ENCODE peak calls at places on chromosomes 6 and 20, in ten cellular contexts. One of them, this sample, is unnamed.

GRCh38 chr6:9862603-9863167 is 552.2 kb downstream of the TFAP2A start:
- DNase-seq in cardiac fibroblast: no peak
- DNase-seq in RWPE1: no peak
- DNase-seq in Right ventricle myocardium inferior: peak; percentile 52
- DNase-seq in tibial nerve: no peak
- DNase-seq in breast epithelium: no peak
- DNase-seq in mucosa of gallbladder: no peak
- DNase-seq in CD8-positive, alpha-beta T cell: no peak
- DNase-seq in Daoy: no peak
- DNase-seq in activated CD4-positive, alpha-beta T cell treated with anti-CD3 and anti-CD28 coated beads, Interleukin-2, amount 50 U/mL, for 48 hours: no peak
- DNase-seq in this sample: no peak

GRCh38 chr6:54481096-54481495 is 172.9 kb downstream of the TINAG start:
- DNase-seq in tibial nerve: no peak
- DNase-seq in cardiac fibroblast: no peak
- DNase-seq in breast epithelium: no peak
- DNase-seq in mucosa of gallbladder: no peak
- DNase-seq in Daoy: no peak
- DNase-seq in RWPE1: no peak
- DNase-seq in CD8-positive, alpha-beta T cell: no peak
- DNase-seq in activated CD4-positive, alpha-beta T cell treated with anti-CD3 and anti-CD28 coated beads, Interleukin-2, amount 50 U/mL, for 48 hours: no peak
- DNase-seq in Right ventricle myocardium inferior: peak; percentile 50
- DNase-seq in this sample: no peak

GRCh38 chr6:112117554-112117953 is 30.2 kb downstream of the FAM229B start:
- DNase-seq in mucosa of gallbladder: no peak
- DNase-seq in CD8-positive, alpha-beta T cell: no peak
- DNase-seq in breast epithelium: no peak
- DNase-seq in Right ventricle myocardium inferior: no peak
- DNase-seq in cardiac fibroblast: peak; percentile 22
- DNase-seq in RWPE1: peak; percentile 70
- DNase-seq in tibial nerve: no peak
- DNase-seq in Daoy: peak; percentile 21
- DNase-seq in activated CD4-positive, alpha-beta T cell treated with anti-CD3 and anti-CD28 coated beads, Interleukin-2, amount 50 U/mL, for 48 hours: peak; percentile 11
- DNase-seq in this sample: peak; percentile 12

GRCh38 chr6:35911871-35912653 is 8.8 kb downstream of the SRPK1 start:
- DNase-seq in Right ventricle myocardium inferior: no peak
- DNase-seq in mucosa of gallbladder: no peak
- DNase-seq in CD8-positive, alpha-beta T cell: no peak
- DNase-seq in activated CD4-positive, alpha-beta T cell treated with anti-CD3 and anti-CD28 coated beads, Interleukin-2, amount 50 U/mL, for 48 hours: no peak
- DNase-seq in breast epithelium: no peak
- DNase-seq in cardiac fibroblast: peak; percentile 35
- DNase-seq in tibial nerve: no peak
- DNase-seq in RWPE1: no peak
- DNase-seq in Daoy: no peak
- DNase-seq in this sample: peak; percentile 71

GRCh38 chr20:34979366-34980153 is 23.9 kb downstream of the MYH7B start:
- DNase-seq in mucosa of gallbladder: no peak
- DNase-seq in cardiac fibroblast: no peak
- DNase-seq in Right ventricle myocardium inferior: no peak
- DNase-seq in tibial nerve: no peak
- DNase-seq in breast epithelium: peak; percentile 48
- DNase-seq in Daoy: no peak
- DNase-seq in activated CD4-positive, alpha-beta T cell treated with anti-CD3 and anti-CD28 coated beads, Interleukin-2, amount 50 U/mL, for 48 hours: peak; percentile 24
- DNase-seq in RWPE1: peak; percentile 44
- DNase-seq in CD8-positive, alpha-beta T cell: no peak
- DNase-seq in this sample: no peak

GRCh38 chr6:25934735-25935313 is 4.3 kb upstream of the SLC17A2 start:
- DNase-seq in mucosa of gallbladder: no peak
- DNase-seq in cardiac fibroblast: no peak
- DNase-seq in RWPE1: no peak
- DNase-seq in CD8-positive, alpha-beta T cell: no peak
- DNase-seq in tibial nerve: no peak
- DNase-seq in activated CD4-positive, alpha-beta T cell treated with anti-CD3 and anti-CD28 coated beads, Interleukin-2, amount 50 U/mL, for 48 hours: no peak
- DNase-seq in Right ventricle myocardium inferior: no peak
- DNase-seq in Daoy: no peak
- DNase-seq in breast epithelium: no peak
- DNase-seq in this sample: no peak

GRCh38 chr6:133632206-133632605 is 256.7 kb upstream of the TCF21 start:
- DNase-seq in cardiac fibroblast: peak; percentile 81
- DNase-seq in breast epithelium: no peak
- DNase-seq in Right ventricle myocardium inferior: no peak
- DNase-seq in RWPE1: no peak
- DNase-seq in activated CD4-positive, alpha-beta T cell treated with anti-CD3 and anti-CD28 coated beads, Interleukin-2, amount 50 U/mL, for 48 hours: no peak
- DNase-seq in mucosa of gallbladder: no peak
- DNase-seq in tibial nerve: no peak
- DNase-seq in CD8-positive, alpha-beta T cell: no peak
- DNase-seq in Daoy: peak; percentile 72
- DNase-seq in this sample: peak; percentile 68

GRCh38 chr20:58071991-58072390 is 156.5 kb downstream of the ANKRD60 start:
- DNase-seq in CD8-positive, alpha-beta T cell: no peak
- DNase-seq in tibial nerve: no peak
- DNase-seq in cardiac fibroblast: no peak
- DNase-seq in activated CD4-positive, alpha-beta T cell treated with anti-CD3 and anti-CD28 coated beads, Interleukin-2, amount 50 U/mL, for 48 hours: no peak
- DNase-seq in Daoy: no peak
- DNase-seq in breast epithelium: no peak
- DNase-seq in RWPE1: no peak
- DNase-seq in Right ventricle myocardium inferior: no peak
- DNase-seq in mucosa of gallbladder: no peak
- DNase-seq in this sample: no peak

GRCh38 chr20:8974009-8974708 is 94.7 kb upstream of the PLCB4 start:
- DNase-seq in breast epithelium: no peak
- DNase-seq in activated CD4-positive, alpha-beta T cell treated with anti-CD3 and anti-CD28 coated beads, Interleukin-2, amount 50 U/mL, for 48 hours: no peak
- DNase-seq in RWPE1: no peak
- DNase-seq in CD8-positive, alpha-beta T cell: no peak
- DNase-seq in mucosa of gallbladder: no peak
- DNase-seq in Daoy: no peak
- DNase-seq in tibial nerve: no peak
- DNase-seq in cardiac fibroblast: no peak
- DNase-seq in Right ventricle myocardium inferior: no peak
- DNase-seq in this sample: no peak

GRCh38 chr6:20572940-20573339 is 38.7 kb downstream of the CDKAL1 start:
- DNase-seq in Daoy: no peak
- DNase-seq in CD8-positive, alpha-beta T cell: no peak
- DNase-seq in cardiac fibroblast: peak; percentile 81
- DNase-seq in tibial nerve: peak; percentile 41
- DNase-seq in activated CD4-positive, alpha-beta T cell treated with anti-CD3 and anti-CD28 coated beads, Interleukin-2, amount 50 U/mL, for 48 hours: no peak
- DNase-seq in breast epithelium: no peak
- DNase-seq in RWPE1: no peak
- DNase-seq in Right ventricle myocardium inferior: no peak
- DNase-seq in mucosa of gallbladder: no peak
- DNase-seq in this sample: peak; percentile 75

GRCh38 chr20:52972190-52972937 is at the start of gene TSHZ2:
- DNase-seq in RWPE1: peak; percentile 61
- DNase-seq in activated CD4-positive, alpha-beta T cell treated with anti-CD3 and anti-CD28 coated beads, Interleukin-2, amount 50 U/mL, for 48 hours: peak; percentile 69
- DNase-seq in cardiac fibroblast: peak; percentile 70
- DNase-seq in tibial nerve: peak; percentile 55
- DNase-seq in Daoy: peak; percentile 65
- DNase-seq in mucosa of gallbladder: peak; percentile 81
- DNase-seq in CD8-positive, alpha-beta T cell: peak; percentile 8
- DNase-seq in Right ventricle myocardium inferior: peak; percentile 69
- DNase-seq in breast epithelium: peak; percentile 57
- DNase-seq in this sample: peak; percentile 37

GRCh38 chr6:7819641-7820040 is 90.9 kb downstream of the TXNDC5 start:
- DNase-seq in RWPE1: no peak
- DNase-seq in cardiac fibroblast: peak; percentile 38
- DNase-seq in tibial nerve: no peak
- DNase-seq in Daoy: no peak
- DNase-seq in Right ventricle myocardium inferior: no peak
- DNase-seq in activated CD4-positive, alpha-beta T cell treated with anti-CD3 and anti-CD28 coated beads, Interleukin-2, amount 50 U/mL, for 48 hours: no peak
- DNase-seq in mucosa of gallbladder: no peak
- DNase-seq in CD8-positive, alpha-beta T cell: no peak
- DNase-seq in breast epithelium: no peak
- DNase-seq in this sample: peak; percentile 59

GRCh38 chr20:36644713-36645109 is 1.3 kb downstream of the SLA2 start:
- DNase-seq in Daoy: no peak
- DNase-seq in tibial nerve: no peak
- DNase-seq in CD8-positive, alpha-beta T cell: no peak
- DNase-seq in Right ventricle myocardium inferior: no peak
- DNase-seq in cardiac fibroblast: no peak
- DNase-seq in breast epithelium: no peak
- DNase-seq in mucosa of gallbladder: no peak
- DNase-seq in activated CD4-positive, alpha-beta T cell treated with anti-CD3 and anti-CD28 coated beads, Interleukin-2, amount 50 U/mL, for 48 hours: peak; percentile 60
- DNase-seq in RWPE1: no peak
- DNase-seq in this sample: no peak

GRCh38 chr6:168097221-168097620 is 18.2 kb upstream of the FRMD1 start:
- DNase-seq in CD8-positive, alpha-beta T cell: no peak
- DNase-seq in tibial nerve: no peak
- DNase-seq in activated CD4-positive, alpha-beta T cell treated with anti-CD3 and anti-CD28 coated beads, Interleukin-2, amount 50 U/mL, for 48 hours: no peak
- DNase-seq in Right ventricle myocardium inferior: peak; percentile 55
- DNase-seq in mucosa of gallbladder: no peak
- DNase-seq in RWPE1: no peak
- DNase-seq in cardiac fibroblast: no peak
- DNase-seq in breast epithelium: no peak
- DNase-seq in Daoy: no peak
- DNase-seq in this sample: no peak

GRCh38 chr6:138653435-138653834 is 120.1 kb upstream of the CCDC28A start:
- DNase-seq in mucosa of gallbladder: no peak
- DNase-seq in breast epithelium: no peak
- DNase-seq in CD8-positive, alpha-beta T cell: no peak
- DNase-seq in activated CD4-positive, alpha-beta T cell treated with anti-CD3 and anti-CD28 coated beads, Interleukin-2, amount 50 U/mL, for 48 hours: no peak
- DNase-seq in RWPE1: no peak
- DNase-seq in tibial nerve: no peak
- DNase-seq in Daoy: no peak
- DNase-seq in cardiac fibroblast: no peak
- DNase-seq in Right ventricle myocardium inferior: no peak
- DNase-seq in this sample: no peak

GRCh38 chr20:37342231-37343177 is 3.4 kb upstream of the SRC start:
- DNase-seq in RWPE1: no peak
- DNase-seq in activated CD4-positive, alpha-beta T cell treated with anti-CD3 and anti-CD28 coated beads, Interleukin-2, amount 50 U/mL, for 48 hours: no peak
- DNase-seq in tibial nerve: no peak
- DNase-seq in Right ventricle myocardium inferior: no peak
- DNase-seq in breast epithelium: no peak
- DNase-seq in Daoy: no peak
- DNase-seq in cardiac fibroblast: no peak
- DNase-seq in CD8-positive, alpha-beta T cell: no peak
- DNase-seq in mucosa of gallbladder: no peak
- DNase-seq in this sample: no peak

GRCh38 chr6:120451508-120451907 is 882.8 kb downstream of the TBC1D32 start:
- DNase-seq in Daoy: no peak
- DNase-seq in cardiac fibroblast: no peak
- DNase-seq in tibial nerve: no peak
- DNase-seq in RWPE1: no peak
- DNase-seq in mucosa of gallbladder: no peak
- DNase-seq in Right ventricle myocardium inferior: no peak
- DNase-seq in activated CD4-positive, alpha-beta T cell treated with anti-CD3 and anti-CD28 coated beads, Interleukin-2, amount 50 U/mL, for 48 hours: no peak
- DNase-seq in CD8-positive, alpha-beta T cell: no peak
- DNase-seq in breast epithelium: no peak
- DNase-seq in this sample: no peak

GRCh38 chr6:2782825-2783187 is 17.6 kb downstream of the WRNIP1 start:
- DNase-seq in Right ventricle myocardium inferior: no peak
- DNase-seq in activated CD4-positive, alpha-beta T cell treated with anti-CD3 and anti-CD28 coated beads, Interleukin-2, amount 50 U/mL, for 48 hours: no peak
- DNase-seq in breast epithelium: no peak
- DNase-seq in tibial nerve: no peak
- DNase-seq in RWPE1: no peak
- DNase-seq in cardiac fibroblast: no peak
- DNase-seq in mucosa of gallbladder: no peak
- DNase-seq in Daoy: no peak
- DNase-seq in CD8-positive, alpha-beta T cell: no peak
- DNase-seq in this sample: no peak

GRCh38 chr20:35963878-35964277 is 4.5 kb upstream of the CNBD2 start:
- DNase-seq in tibial nerve: no peak
- DNase-seq in mucosa of gallbladder: no peak
- DNase-seq in activated CD4-positive, alpha-beta T cell treated with anti-CD3 and anti-CD28 coated beads, Interleukin-2, amount 50 U/mL, for 48 hours: no peak
- DNase-seq in CD8-positive, alpha-beta T cell: no peak
- DNase-seq in Right ventricle myocardium inferior: no peak
- DNase-seq in breast epithelium: no peak
- DNase-seq in cardiac fibroblast: no peak
- DNase-seq in RWPE1: no peak
- DNase-seq in Daoy: no peak
- DNase-seq in this sample: no peak